ENCODE peak calls at places on chromosomes 4 and X, in four cellular contexts. One of them, this sample, is unnamed. For H3K9me3, the result is how much of the 10 kb centered on the place peaks cover.

GRCh38 chr4:165328708-165329107 is 1.2 kb downstream of the MSMO1 start:
- DNase-seq in neuronal stem cell: no peak
- DNase-seq in upper lobe of right lung: no peak
- DNase-seq in left lung: no peak
- DNase-seq in this sample: no peak

GRCh38 chrX:41300758-41301437 is 33.1 kb upstream of the DDX3X start:
- DNase-seq in neuronal stem cell: no peak
- DNase-seq in upper lobe of right lung: no peak
- DNase-seq in left lung: no peak
- DNase-seq in this sample: peak

GRCh38 chrX:16822723-16823122 is 36.5 kb downstream of the TXLNG start:
- DNase-seq in neuronal stem cell: no peak
- DNase-seq in upper lobe of right lung: no peak
- DNase-seq in left lung: no peak
- DNase-seq in this sample: no peak

GRCh38 chr4:69518543-69519198 is 23.0 kb upstream of the UGT2B4 start:
- DNase-seq in neuronal stem cell: no peak
- DNase-seq in upper lobe of right lung: no peak
- DNase-seq in left lung: no peak
- DNase-seq in this sample: no peak

GRCh38 chr4:94412019-94413017 is 39.4 kb upstream of the PDLIM5 start:
- DNase-seq in neuronal stem cell: no peak
- DNase-seq in upper lobe of right lung: no peak
- DNase-seq in left lung: no peak
- DNase-seq in this sample: no peak

GRCh38 chr4:39814403-39815185 is 116.7 kb downstream of the UBE2K start:
- DNase-seq in neuronal stem cell: no peak
- DNase-seq in upper lobe of right lung: no peak
- DNase-seq in left lung: no peak
- DNase-seq in this sample: no peak

GRCh38 chr4:6023766-6024165 is 5.5 kb upstream of the C4orf50 start:
- DNase-seq in neuronal stem cell: no peak
- DNase-seq in upper lobe of right lung: no peak
- DNase-seq in left lung: no peak
- DNase-seq in this sample: no peak

GRCh38 chrX:52353838-52354237 is 15.0 kb upstream of the XAGE2 start:
- DNase-seq in neuronal stem cell: no peak
- DNase-seq in upper lobe of right lung: no peak
- DNase-seq in left lung: no peak
- DNase-seq in this sample: no peak

GRCh38 chr4:108045687-108046024 is 56.0 kb downstream of the HADH start:
- DNase-seq in neuronal stem cell: no peak
- DNase-seq in upper lobe of right lung: no peak
- DNase-seq in left lung: peak
- DNase-seq in this sample: no peak

GRCh38 chr4:119715490-119716445 is 87.2 kb upstream of the PDE5A start:
- DNase-seq in neuronal stem cell: no peak
- DNase-seq in upper lobe of right lung: no peak
- DNase-seq in left lung: no peak
- DNase-seq in this sample: no peak

GRCh38 chrX:105698386-105698785 is 124.0 kb upstream of the NRK start:
- DNase-seq in neuronal stem cell: no peak
- DNase-seq in upper lobe of right lung: no peak
- DNase-seq in left lung: no peak
- DNase-seq in this sample: no peak

GRCh38 chr4:75714681-75715080 is 9.7 kb upstream of the USO1 start:
- DNase-seq in neuronal stem cell: no peak
- DNase-seq in upper lobe of right lung: no peak
- DNase-seq in left lung: no peak
- DNase-seq in this sample: no peak

GRCh38 chr4:89009107-89009506 is 47.9 kb downstream of the FAM13A start:
- DNase-seq in neuronal stem cell: no peak
- DNase-seq in upper lobe of right lung: no peak
- DNase-seq in left lung: no peak
- DNase-seq in this sample: no peak

GRCh38 chrX:52078133-52078532 is 9.2 kb upstream of the MAGED4B start:
- DNase-seq in neuronal stem cell: no peak
- DNase-seq in upper lobe of right lung: no peak
- DNase-seq in left lung: no peak
- DNase-seq in this sample: no peak

GRCh38 chr4:108180513-108180912 is 11.8 kb upstream of the LEF1 start:
- DNase-seq in neuronal stem cell: no peak
- DNase-seq in upper lobe of right lung: no peak
- DNase-seq in left lung: no peak
- DNase-seq in this sample: no peak

GRCh38 chr4:70838400-70838971 is 1.2 kb downstream of the GRSF1 start:
- DNase-seq in neuronal stem cell: no peak
- DNase-seq in upper lobe of right lung: no peak
- DNase-seq in left lung: no peak
- DNase-seq in this sample: no peak

GRCh38 chr4:150173854-150174398 is 95.7 kb downstream of the DCLK2 start:
- DNase-seq in neuronal stem cell: no peak
- DNase-seq in upper lobe of right lung: no peak
- DNase-seq in left lung: no peak
- DNase-seq in this sample: no peak

GRCh38 chrX:128975716-128976115 is 547.6 kb downstream of the SMARCA1 start:
- DNase-seq in neuronal stem cell: peak
- DNase-seq in upper lobe of right lung: no peak
- DNase-seq in left lung: no peak
- DNase-seq in this sample: no peak

GRCh38 chr4:985123-985830 is 1.6 kb upstream of the IDUA start:
- DNase-seq in neuronal stem cell: no peak
- DNase-seq in upper lobe of right lung: peak
- DNase-seq in left lung: peak
- DNase-seq in this sample: no peak

GRCh38 chr4:159725571-159725970 is 622.7 kb downstream of the RAPGEF2 start:
- DNase-seq in neuronal stem cell: no peak
- DNase-seq in upper lobe of right lung: no peak
- DNase-seq in left lung: no peak
- DNase-seq in this sample: no peak

GRCh38 chr4:182904271-182904761 is 12.9 kb downstream of the DCTD start:
- DNase-seq in neuronal stem cell: no peak
- DNase-seq in upper lobe of right lung: no peak
- DNase-seq in left lung: no peak
- DNase-seq in this sample: no peak

GRCh38 chrX:120144178-120144844 is 14.1 kb upstream of the RHOXF2 start:
- DNase-seq in neuronal stem cell: no peak
- DNase-seq in upper lobe of right lung: no peak
- DNase-seq in left lung: no peak
- DNase-seq in this sample: no peak

GRCh38 chrX:122572461-122572860 is 611.6 kb upstream of the GRIA3 start:
- DNase-seq in neuronal stem cell: no peak
- DNase-seq in upper lobe of right lung: no peak
- DNase-seq in left lung: no peak
- DNase-seq in this sample: no peak

GRCh38 chrX:139120760-139121159 is 409.2 kb upstream of the FGF13 start:
- DNase-seq in neuronal stem cell: no peak
- DNase-seq in upper lobe of right lung: no peak
- DNase-seq in left lung: no peak
- DNase-seq in this sample: no peak

GRCh38 chrX:135287266-135287823 is 21.9 kb upstream of the ETDC start:
- DNase-seq in neuronal stem cell: no peak
- DNase-seq in upper lobe of right lung: no peak
- DNase-seq in left lung: no peak
- DNase-seq in this sample: no peak
- H3K9me3 ChIP-seq in neuronal stem cell: under half
- H3K9me3 ChIP-seq in upper lobe of right lung: under half
- H3K9me3 ChIP-seq in left lung: under half
- H3K9me3 ChIP-seq in this sample: under half

GRCh38 chrX:9682861-9683260 is 82.8 kb downstream of the GPR143 start:
- DNase-seq in neuronal stem cell: no peak
- DNase-seq in upper lobe of right lung: no peak
- DNase-seq in left lung: no peak
- DNase-seq in this sample: no peak
- H3K27ac ChIP-seq in neuronal stem cell: no peak
- H3K27ac ChIP-seq in upper lobe of right lung: no peak
- H3K27ac ChIP-seq in left lung: no peak
- H3K27ac ChIP-seq in this sample: no peak

GRCh38 chrX:40109288-40110008 is 11.7 kb upstream of the BCOR start:
- DNase-seq in neuronal stem cell: no peak
- DNase-seq in upper lobe of right lung: peak
- DNase-seq in left lung: no peak
- DNase-seq in this sample: no peak
- H3K4me3 ChIP-seq in neuronal stem cell: peak
- H3K4me3 ChIP-seq in upper lobe of right lung: peak
- H3K4me3 ChIP-seq in left lung: peak
- H3K4me3 ChIP-seq in this sample: peak

GRCh38 chr4:2102045-2102883 is 43.1 kb downstream of the NAT8L start:
- DNase-seq in neuronal stem cell: no peak
- DNase-seq in upper lobe of right lung: no peak
- DNase-seq in left lung: no peak
- DNase-seq in this sample: no peak

GRCh38 chr4:2103843-2104547 is 44.9 kb downstream of the NAT8L start:
- DNase-seq in neuronal stem cell: no peak
- DNase-seq in upper lobe of right lung: no peak
- DNase-seq in left lung: no peak
- DNase-seq in this sample: no peak

GRCh38 chr4:2105559-2105958 is 46.4 kb downstream of the NAT8L start:
- DNase-seq in neuronal stem cell: no peak
- DNase-seq in upper lobe of right lung: no peak
- DNase-seq in left lung: no peak
- DNase-seq in this sample: no peak

GRCh38 chr4:2103127-2103842 is 44.2 kb downstream of the NAT8L start:
- DNase-seq in neuronal stem cell: no peak
- DNase-seq in upper lobe of right lung: no peak
- DNase-seq in left lung: no peak
- DNase-seq in this sample: no peak

DNA sequence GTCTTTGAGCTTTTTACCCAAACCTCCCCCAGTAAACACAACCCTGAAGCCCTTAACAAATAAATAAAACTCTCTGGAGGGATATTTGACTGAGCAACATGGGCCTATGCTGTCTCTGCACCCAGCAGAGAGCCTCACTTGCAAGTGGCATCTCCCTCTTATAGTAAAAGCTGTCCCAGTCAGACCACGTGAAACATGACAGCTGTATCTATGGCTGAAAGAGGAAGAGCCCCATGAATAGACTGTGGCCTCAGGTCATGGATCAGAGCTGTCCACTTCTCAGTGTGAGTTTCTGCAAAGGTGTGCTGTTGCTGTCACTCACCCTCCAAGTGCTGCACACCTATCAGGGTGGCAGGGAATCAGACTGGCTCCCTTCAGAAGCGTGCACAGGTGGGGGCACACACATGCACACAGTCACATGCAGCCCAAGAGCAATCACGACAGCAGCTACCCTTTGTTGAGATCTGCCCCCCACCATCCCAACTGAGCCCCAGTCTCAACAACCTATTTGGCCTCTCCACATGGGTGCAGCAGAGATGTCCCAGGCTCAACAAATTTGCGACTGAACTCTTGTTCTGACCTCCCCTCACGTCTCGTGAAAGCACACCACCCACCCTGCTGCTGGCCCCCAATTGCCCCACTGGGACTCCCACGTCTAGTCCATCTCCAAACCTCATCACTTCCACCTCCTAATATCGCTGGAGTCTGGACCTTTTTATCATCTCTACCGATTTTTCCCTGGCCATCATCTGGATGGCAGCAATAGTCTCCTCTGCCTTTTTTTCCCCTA is 45.6 kb downstream of the NAT8L start:
- DNase-seq in neuronal stem cell: no peak
- DNase-seq in upper lobe of right lung: no peak
- DNase-seq in left lung: no peak
- DNase-seq in this sample: no peak
- H3K9me3 ChIP-seq in neuronal stem cell: under half
- H3K9me3 ChIP-seq in upper lobe of right lung: under half
- H3K9me3 ChIP-seq in left lung: under half
- H3K9me3 ChIP-seq in this sample: under half

GRCh38 chrX:23883737-23884354 is 23.9 kb downstream of the APOO start:
- DNase-seq in neuronal stem cell: no peak
- DNase-seq in upper lobe of right lung: no peak
- DNase-seq in left lung: no peak
- DNase-seq in this sample: no peak
- H3K27ac ChIP-seq in neuronal stem cell: no peak
- H3K27ac ChIP-seq in upper lobe of right lung: no peak
- H3K27ac ChIP-seq in left lung: peak
- H3K27ac ChIP-seq in this sample: peak

This sample was measured in SK-N-MC.